ENCODE peak calls at places on chromosomes 16 and 17, in six cellular contexts. One of them, this sample, is unnamed.

GRCh38 chr17:79528592-79529125 is 82.2 kb downstream of the RBFOX3 start:
- DNase-seq in iPS-NIHi11: no peak
- DNase-seq in stimulated activated naive CD4-positive, alpha-beta T cell treated with Interleukin-2 at 50 U/mL for 16 hours: no peak
- DNase-seq in stimulated activated CD8-positive, alpha-beta memory T cell treated with anti-CD3 and anti-CD28 coated beads, Interleukin-12 subunit alpha, Interleukin-12 subunit beta, amount 100 ng/mL, for 4 hours: no peak
- DNase-seq in AG10803: no peak
- DNase-seq in prostate gland: no peak
- DNase-seq in this sample: no peak

GRCh38 chr17:35294756-35295155 is 51.9 kb downstream of the SLFN5 start:
- DNase-seq in iPS-NIHi11: no peak
- DNase-seq in stimulated activated naive CD4-positive, alpha-beta T cell treated with Interleukin-2 at 50 U/mL for 16 hours: no peak
- DNase-seq in stimulated activated CD8-positive, alpha-beta memory T cell treated with anti-CD3 and anti-CD28 coated beads, Interleukin-12 subunit alpha, Interleukin-12 subunit beta, amount 100 ng/mL, for 4 hours: no peak
- DNase-seq in AG10803: no peak
- DNase-seq in prostate gland: no peak
- DNase-seq in this sample: no peak

GRCh38 chr17:9239821-9240658 is 218.7 kb downstream of the NTN1 start:
- DNase-seq in iPS-NIHi11: peak; percentile 97
- DNase-seq in stimulated activated naive CD4-positive, alpha-beta T cell treated with Interleukin-2 at 50 U/mL for 16 hours: peak; percentile 75
- DNase-seq in stimulated activated CD8-positive, alpha-beta memory T cell treated with anti-CD3 and anti-CD28 coated beads, Interleukin-12 subunit alpha, Interleukin-12 subunit beta, amount 100 ng/mL, for 4 hours: peak; percentile 54
- DNase-seq in AG10803: peak; percentile 71
- DNase-seq in prostate gland: peak; percentile 72
- DNase-seq in this sample: peak; percentile 84

GRCh38 chr17:45116434-45117016 is 15.8 kb downstream of the PLCD3 start:
- DNase-seq in iPS-NIHi11: no peak
- DNase-seq in stimulated activated naive CD4-positive, alpha-beta T cell treated with Interleukin-2 at 50 U/mL for 16 hours: no peak
- DNase-seq in stimulated activated CD8-positive, alpha-beta memory T cell treated with anti-CD3 and anti-CD28 coated beads, Interleukin-12 subunit alpha, Interleukin-12 subunit beta, amount 100 ng/mL, for 4 hours: no peak
- DNase-seq in AG10803: no peak
- DNase-seq in prostate gland: no peak
- DNase-seq in this sample: peak; percentile 55

GRCh38 chr17:59506907-59507726 is 58.3 kb upstream of the DHX40 start:
- DNase-seq in iPS-NIHi11: no peak
- DNase-seq in stimulated activated naive CD4-positive, alpha-beta T cell treated with Interleukin-2 at 50 U/mL for 16 hours: no peak
- DNase-seq in stimulated activated CD8-positive, alpha-beta memory T cell treated with anti-CD3 and anti-CD28 coated beads, Interleukin-12 subunit alpha, Interleukin-12 subunit beta, amount 100 ng/mL, for 4 hours: no peak
- DNase-seq in AG10803: peak; percentile 56
- DNase-seq in prostate gland: no peak
- DNase-seq in this sample: no peak

GRCh38 chr17:37147301-37147812 is 198.6 kb downstream of the AATF start:
- DNase-seq in iPS-NIHi11: no peak
- DNase-seq in stimulated activated naive CD4-positive, alpha-beta T cell treated with Interleukin-2 at 50 U/mL for 16 hours: no peak
- DNase-seq in stimulated activated CD8-positive, alpha-beta memory T cell treated with anti-CD3 and anti-CD28 coated beads, Interleukin-12 subunit alpha, Interleukin-12 subunit beta, amount 100 ng/mL, for 4 hours: no peak
- DNase-seq in AG10803: no peak
- DNase-seq in prostate gland: peak; percentile 6
- DNase-seq in this sample: no peak

GRCh38 chr16:64590516-64590915 is 531.3 kb downstream of the CDH11 start:
- DNase-seq in iPS-NIHi11: no peak
- DNase-seq in stimulated activated naive CD4-positive, alpha-beta T cell treated with Interleukin-2 at 50 U/mL for 16 hours: no peak
- DNase-seq in stimulated activated CD8-positive, alpha-beta memory T cell treated with anti-CD3 and anti-CD28 coated beads, Interleukin-12 subunit alpha, Interleukin-12 subunit beta, amount 100 ng/mL, for 4 hours: no peak
- DNase-seq in AG10803: peak; percentile 54
- DNase-seq in prostate gland: no peak
- DNase-seq in this sample: no peak

GRCh38 chr17:56970974-56971373 is 7.0 kb upstream of the SCPEP1 start:
- DNase-seq in iPS-NIHi11: no peak
- DNase-seq in stimulated activated naive CD4-positive, alpha-beta T cell treated with Interleukin-2 at 50 U/mL for 16 hours: no peak
- DNase-seq in stimulated activated CD8-positive, alpha-beta memory T cell treated with anti-CD3 and anti-CD28 coated beads, Interleukin-12 subunit alpha, Interleukin-12 subunit beta, amount 100 ng/mL, for 4 hours: no peak
- DNase-seq in AG10803: no peak
- DNase-seq in prostate gland: no peak
- DNase-seq in this sample: no peak

GRCh38 chr17:29155966-29156338 is 24.2 kb downstream of the MYO18A start:
- DNase-seq in iPS-NIHi11: peak; percentile 60
- DNase-seq in stimulated activated naive CD4-positive, alpha-beta T cell treated with Interleukin-2 at 50 U/mL for 16 hours: no peak
- DNase-seq in stimulated activated CD8-positive, alpha-beta memory T cell treated with anti-CD3 and anti-CD28 coated beads, Interleukin-12 subunit alpha, Interleukin-12 subunit beta, amount 100 ng/mL, for 4 hours: no peak
- DNase-seq in AG10803: peak; percentile 68
- DNase-seq in prostate gland: no peak
- DNase-seq in this sample: no peak

GRCh38 chr17:78058581-78058980 is 70.0 kb downstream of the TMC6 start:
- DNase-seq in iPS-NIHi11: no peak
- DNase-seq in stimulated activated naive CD4-positive, alpha-beta T cell treated with Interleukin-2 at 50 U/mL for 16 hours: no peak
- DNase-seq in stimulated activated CD8-positive, alpha-beta memory T cell treated with anti-CD3 and anti-CD28 coated beads, Interleukin-12 subunit alpha, Interleukin-12 subunit beta, amount 100 ng/mL, for 4 hours: no peak
- DNase-seq in AG10803: no peak
- DNase-seq in prostate gland: no peak
- DNase-seq in this sample: no peak

GRCh38 chr16:78563905-78564304 is 464.5 kb downstream of the WWOX start:
- DNase-seq in iPS-NIHi11: no peak
- DNase-seq in stimulated activated naive CD4-positive, alpha-beta T cell treated with Interleukin-2 at 50 U/mL for 16 hours: no peak
- DNase-seq in stimulated activated CD8-positive, alpha-beta memory T cell treated with anti-CD3 and anti-CD28 coated beads, Interleukin-12 subunit alpha, Interleukin-12 subunit beta, amount 100 ng/mL, for 4 hours: no peak
- DNase-seq in AG10803: no peak
- DNase-seq in prostate gland: no peak
- DNase-seq in this sample: no peak

GRCh38 chr17:82959990-82960418 is 119.4 kb upstream of the METRNL start:
- DNase-seq in iPS-NIHi11: no peak
- DNase-seq in stimulated activated naive CD4-positive, alpha-beta T cell treated with Interleukin-2 at 50 U/mL for 16 hours: no peak
- DNase-seq in stimulated activated CD8-positive, alpha-beta memory T cell treated with anti-CD3 and anti-CD28 coated beads, Interleukin-12 subunit alpha, Interleukin-12 subunit beta, amount 100 ng/mL, for 4 hours: no peak
- DNase-seq in AG10803: no peak
- DNase-seq in prostate gland: no peak
- DNase-seq in this sample: no peak

GRCh38 chr17:27239584-27239983 is 54.3 kb upstream of the WSB1 start:
- DNase-seq in iPS-NIHi11: no peak
- DNase-seq in stimulated activated naive CD4-positive, alpha-beta T cell treated with Interleukin-2 at 50 U/mL for 16 hours: no peak
- DNase-seq in stimulated activated CD8-positive, alpha-beta memory T cell treated with anti-CD3 and anti-CD28 coated beads, Interleukin-12 subunit alpha, Interleukin-12 subunit beta, amount 100 ng/mL, for 4 hours: no peak
- DNase-seq in AG10803: no peak
- DNase-seq in prostate gland: no peak
- DNase-seq in this sample: no peak

GRCh38 chr17:77371888-77372443 is 231.2 kb downstream of the SEC14L1 start:
- DNase-seq in iPS-NIHi11: no peak
- DNase-seq in stimulated activated naive CD4-positive, alpha-beta T cell treated with Interleukin-2 at 50 U/mL for 16 hours: no peak
- DNase-seq in stimulated activated CD8-positive, alpha-beta memory T cell treated with anti-CD3 and anti-CD28 coated beads, Interleukin-12 subunit alpha, Interleukin-12 subunit beta, amount 100 ng/mL, for 4 hours: no peak
- DNase-seq in AG10803: no peak
- DNase-seq in prostate gland: no peak
- DNase-seq in this sample: no peak

GRCh38 chr16:75494696-75495601 is at the start of gene CHST6:
- DNase-seq in iPS-NIHi11: peak; percentile 93
- DNase-seq in stimulated activated naive CD4-positive, alpha-beta T cell treated with Interleukin-2 at 50 U/mL for 16 hours: no peak
- DNase-seq in stimulated activated CD8-positive, alpha-beta memory T cell treated with anti-CD3 and anti-CD28 coated beads, Interleukin-12 subunit alpha, Interleukin-12 subunit beta, amount 100 ng/mL, for 4 hours: no peak
- DNase-seq in AG10803: no peak
- DNase-seq in prostate gland: no peak
- DNase-seq in this sample: peak; percentile 81

GRCh38 chr17:17493249-17493985 is 2.8 kb downstream of the RASD1 start:
- DNase-seq in iPS-NIHi11: no peak
- DNase-seq in stimulated activated naive CD4-positive, alpha-beta T cell treated with Interleukin-2 at 50 U/mL for 16 hours: no peak
- DNase-seq in stimulated activated CD8-positive, alpha-beta memory T cell treated with anti-CD3 and anti-CD28 coated beads, Interleukin-12 subunit alpha, Interleukin-12 subunit beta, amount 100 ng/mL, for 4 hours: no peak
- DNase-seq in AG10803: no peak
- DNase-seq in prostate gland: peak; percentile 60
- DNase-seq in this sample: peak; percentile 55

This sample was measured in ecto neural progenitor cell.